ENCODE peak calls at places on chromosomes 11 and 22, in four cellular contexts. V, S, B and U are unnamed samples.

GRCh38 chr22:28799125-28799833 is 1.1 kb downstream of the XBP1 start:
- DNase-seq in S (no peak), V (peak; percentile 44), B (peak; percentile 28), U (peak; percentile 40)

GRCh38 chr22:35172452-35172851 is 84.8 kb upstream of the HMGXB4 start:
- DNase-seq in S (no peak), V (no peak), B (no peak), U (no peak)

GRCh38 chr11:29184939-29185890 is 831.6 kb downstream of the KCNA4 start:
- DNase-seq in S (no peak), V (no peak), B (no peak), U (no peak)

GRCh38 chr11:122028561-122028960 is 87.5 kb downstream of the BLID start:
- DNase-seq in S (no peak), B (no peak), V (no peak), U (no peak)

GRCh38 chr11:12902784-12903491 is 106.2 kb upstream of the RASSF10 start:
- DNase-seq in V (no peak), S (no peak), B (no peak), U (no peak)

GRCh38 chr11:2588809-2589537 is 110.8 kb downstream of the KCNQ1OT1 start:
- DNase-seq in B (peak; percentile 9), V (no peak), S (no peak), U (no peak)

GRCh38 chr11:45592581-45592980 is 72.8 kb downstream of the CHST1 start:
- DNase-seq in B (no peak), S (no peak), V (no peak), U (no peak)

GRCh38 chr11:18615628-18616392 is 16.2 kb downstream of the MISFA start:
- DNase-seq in B (no peak), V (no peak), S (no peak), U (no peak)

GRCh38 chr11:115695677-115696451 is 191.6 kb upstream of the CADM1 start:
- DNase-seq in B (no peak), S (no peak), V (no peak), U (no peak)

GRCh38 chr11:110356769-110357671 is 60.6 kb upstream of the RDX start:
- DNase-seq in B (no peak), S (no peak), V (no peak), U (no peak)

GRCh38 chr11:122981388-122982264 is at the start of gene BSX:
- DNase-seq in B (peak; percentile 50), S (peak; percentile 20), V (no peak), U (peak; percentile 66)

GRCh38 chr11:117146521-117146920 is 2.4 kb downstream of the PAFAH1B2 start:
- DNase-seq in S (no peak), B (no peak), V (no peak), U (no peak)